ENCODE peak calls at places on chromosome 10, in eight cellular contexts. One of them, this sample, is unnamed.
A peak's percentile ranks its signal among the peaks of the same experiment; 100 is the strongest.

GRCh38 chr10:61776615-61777266 is 114.0 kb downstream of the CABCOCO1 start:
- DNase-seq in Caki2: no peak
- DNase-seq in stimulated activated CD4-positive, alpha-beta T cell treated with anti-CD3 and anti-CD28 coated beads, Interleukin-15, amount 100 ng/mL, for 24 hours: no peak
- DNase-seq in HepG2: no peak
- DNase-seq in AG08395: no peak
- DNase-seq in stimulated activated CD8-positive, alpha-beta memory T cell treated with anti-CD3 and anti-CD28 coated beads, Interleukin-7, amount 100 ng/mL, for 1 hour: no peak
- DNase-seq in left ventricle myocardium inferior: no peak
- DNase-seq in LHCN-M2: no peak
- DNase-seq in this sample: no peak

GRCh38 chr10:14838582-14839304 is 637 bp downstream of the HSPA14 start:
- DNase-seq in LHCN-M2: no peak
- DNase-seq in Caki2: peak; percentile 40
- DNase-seq in HepG2: peak; percentile 18
- DNase-seq in stimulated activated CD8-positive, alpha-beta memory T cell treated with anti-CD3 and anti-CD28 coated beads, Interleukin-7, amount 100 ng/mL, for 1 hour: no peak
- DNase-seq in AG08395: peak; percentile 19
- DNase-seq in stimulated activated CD4-positive, alpha-beta T cell treated with anti-CD3 and anti-CD28 coated beads, Interleukin-15, amount 100 ng/mL, for 24 hours: peak; percentile 43
- DNase-seq in left ventricle myocardium inferior: peak; percentile 29
- DNase-seq in this sample: no peak

GRCh38 chr10:101578803-101579515 is 9.1 kb downstream of the POLL start:
- DNase-seq in stimulated activated CD4-positive, alpha-beta T cell treated with anti-CD3 and anti-CD28 coated beads, Interleukin-15, amount 100 ng/mL, for 24 hours: no peak
- DNase-seq in stimulated activated CD8-positive, alpha-beta memory T cell treated with anti-CD3 and anti-CD28 coated beads, Interleukin-7, amount 100 ng/mL, for 1 hour: no peak
- DNase-seq in left ventricle myocardium inferior: no peak
- DNase-seq in LHCN-M2: no peak
- DNase-seq in Caki2: no peak
- DNase-seq in HepG2: no peak
- DNase-seq in AG08395: no peak
- DNase-seq in this sample: no peak

GRCh38 chr10:25061711-25062455 is 45.5 kb downstream of the THNSL1 start:
- DNase-seq in HepG2: no peak
- DNase-seq in AG08395: no peak
- DNase-seq in Caki2: peak; percentile 57
- DNase-seq in stimulated activated CD4-positive, alpha-beta T cell treated with anti-CD3 and anti-CD28 coated beads, Interleukin-15, amount 100 ng/mL, for 24 hours: no peak
- DNase-seq in LHCN-M2: peak; percentile 13
- DNase-seq in left ventricle myocardium inferior: no peak
- DNase-seq in stimulated activated CD8-positive, alpha-beta memory T cell treated with anti-CD3 and anti-CD28 coated beads, Interleukin-7, amount 100 ng/mL, for 1 hour: no peak
- DNase-seq in this sample: no peak

GRCh38 chr10:118106426-118106825 is 59.7 kb upstream of the RAB11FIP2 start:
- DNase-seq in stimulated activated CD4-positive, alpha-beta T cell treated with anti-CD3 and anti-CD28 coated beads, Interleukin-15, amount 100 ng/mL, for 24 hours: no peak
- DNase-seq in stimulated activated CD8-positive, alpha-beta memory T cell treated with anti-CD3 and anti-CD28 coated beads, Interleukin-7, amount 100 ng/mL, for 1 hour: no peak
- DNase-seq in HepG2: peak; percentile 20
- DNase-seq in left ventricle myocardium inferior: no peak
- DNase-seq in Caki2: peak; percentile 5
- DNase-seq in LHCN-M2: peak; percentile 27
- DNase-seq in AG08395: no peak
- DNase-seq in this sample: no peak

GRCh38 chr10:71561003-71561577 is 158.5 kb downstream of the C10orf105 start:
- DNase-seq in AG08395: no peak
- DNase-seq in HepG2: no peak
- DNase-seq in stimulated activated CD8-positive, alpha-beta memory T cell treated with anti-CD3 and anti-CD28 coated beads, Interleukin-7, amount 100 ng/mL, for 1 hour: no peak
- DNase-seq in left ventricle myocardium inferior: no peak
- DNase-seq in Caki2: no peak
- DNase-seq in stimulated activated CD4-positive, alpha-beta T cell treated with anti-CD3 and anti-CD28 coated beads, Interleukin-15, amount 100 ng/mL, for 24 hours: no peak
- DNase-seq in LHCN-M2: no peak
- DNase-seq in this sample: no peak

GRCh38 chr10:111429288-111430028 is 352.6 kb downstream of the ADRA2A start:
- DNase-seq in HepG2: no peak
- DNase-seq in left ventricle myocardium inferior: no peak
- DNase-seq in stimulated activated CD4-positive, alpha-beta T cell treated with anti-CD3 and anti-CD28 coated beads, Interleukin-15, amount 100 ng/mL, for 24 hours: no peak
- DNase-seq in AG08395: peak; percentile 25
- DNase-seq in LHCN-M2: peak; percentile 0
- DNase-seq in Caki2: no peak
- DNase-seq in stimulated activated CD8-positive, alpha-beta memory T cell treated with anti-CD3 and anti-CD28 coated beads, Interleukin-7, amount 100 ng/mL, for 1 hour: no peak
- DNase-seq in this sample: no peak

GRCh38 chr10:1486841-1487240 is 250.5 kb downstream of the ADARB2 start:
- DNase-seq in Caki2: no peak
- DNase-seq in stimulated activated CD8-positive, alpha-beta memory T cell treated with anti-CD3 and anti-CD28 coated beads, Interleukin-7, amount 100 ng/mL, for 1 hour: no peak
- DNase-seq in LHCN-M2: no peak
- DNase-seq in left ventricle myocardium inferior: no peak
- DNase-seq in stimulated activated CD4-positive, alpha-beta T cell treated with anti-CD3 and anti-CD28 coated beads, Interleukin-15, amount 100 ng/mL, for 24 hours: no peak
- DNase-seq in HepG2: no peak
- DNase-seq in AG08395: no peak
- DNase-seq in this sample: no peak

GRCh38 chr10:68208424-68209042 is 23.4 kb downstream of the ATOH7 start:
- DNase-seq in LHCN-M2: peak; percentile 45
- DNase-seq in stimulated activated CD8-positive, alpha-beta memory T cell treated with anti-CD3 and anti-CD28 coated beads, Interleukin-7, amount 100 ng/mL, for 1 hour: no peak
- DNase-seq in stimulated activated CD4-positive, alpha-beta T cell treated with anti-CD3 and anti-CD28 coated beads, Interleukin-15, amount 100 ng/mL, for 24 hours: peak; percentile 35
- DNase-seq in HepG2: peak; percentile 72
- DNase-seq in left ventricle myocardium inferior: no peak
- DNase-seq in AG08395: peak; percentile 80
- DNase-seq in Caki2: peak; percentile 79
- DNase-seq in this sample: no peak

GRCh38 chr10:51862149-51862548 is 162.8 kb upstream of the CSTF2T start:
- DNase-seq in Caki2: no peak
- DNase-seq in left ventricle myocardium inferior: no peak
- DNase-seq in stimulated activated CD8-positive, alpha-beta memory T cell treated with anti-CD3 and anti-CD28 coated beads, Interleukin-7, amount 100 ng/mL, for 1 hour: no peak
- DNase-seq in AG08395: no peak
- DNase-seq in HepG2: no peak
- DNase-seq in LHCN-M2: no peak
- DNase-seq in stimulated activated CD4-positive, alpha-beta T cell treated with anti-CD3 and anti-CD28 coated beads, Interleukin-15, amount 100 ng/mL, for 24 hours: no peak
- DNase-seq in this sample: no peak

GRCh38 chr10:10500941-10501340 is 516.7 kb upstream of the CELF2 start:
- DNase-seq in Caki2: peak; percentile 8
- DNase-seq in AG08395: peak; percentile 8
- DNase-seq in HepG2: no peak
- DNase-seq in stimulated activated CD8-positive, alpha-beta memory T cell treated with anti-CD3 and anti-CD28 coated beads, Interleukin-7, amount 100 ng/mL, for 1 hour: no peak
- DNase-seq in LHCN-M2: peak; percentile 74
- DNase-seq in stimulated activated CD4-positive, alpha-beta T cell treated with anti-CD3 and anti-CD28 coated beads, Interleukin-15, amount 100 ng/mL, for 24 hours: no peak
- DNase-seq in left ventricle myocardium inferior: no peak
- DNase-seq in this sample: no peak

GRCh38 chr10:6128591-6129383 is 40.0 kb downstream of the RBM17 start:
- DNase-seq in AG08395: peak; percentile 51
- DNase-seq in stimulated activated CD4-positive, alpha-beta T cell treated with anti-CD3 and anti-CD28 coated beads, Interleukin-15, amount 100 ng/mL, for 24 hours: no peak
- DNase-seq in LHCN-M2: peak; percentile 58
- DNase-seq in Caki2: no peak
- DNase-seq in stimulated activated CD8-positive, alpha-beta memory T cell treated with anti-CD3 and anti-CD28 coated beads, Interleukin-7, amount 100 ng/mL, for 1 hour: no peak
- DNase-seq in HepG2: no peak
- DNase-seq in left ventricle myocardium inferior: no peak
- DNase-seq in this sample: no peak

GRCh38 chr10:111835562-111835961 is 348.0 kb downstream of the GPAM start:
- DNase-seq in Caki2: no peak
- DNase-seq in stimulated activated CD8-positive, alpha-beta memory T cell treated with anti-CD3 and anti-CD28 coated beads, Interleukin-7, amount 100 ng/mL, for 1 hour: no peak
- DNase-seq in stimulated activated CD4-positive, alpha-beta T cell treated with anti-CD3 and anti-CD28 coated beads, Interleukin-15, amount 100 ng/mL, for 24 hours: no peak
- DNase-seq in left ventricle myocardium inferior: no peak
- DNase-seq in LHCN-M2: peak; percentile 98
- DNase-seq in AG08395: peak; percentile 39
- DNase-seq in HepG2: no peak
- DNase-seq in this sample: no peak

GRCh38 chr10:97648557-97649404 is 8.3 kb downstream of the PI4K2A start:
- DNase-seq in HepG2: peak; percentile 68
- DNase-seq in stimulated activated CD8-positive, alpha-beta memory T cell treated with anti-CD3 and anti-CD28 coated beads, Interleukin-7, amount 100 ng/mL, for 1 hour: no peak
- DNase-seq in left ventricle myocardium inferior: no peak
- DNase-seq in stimulated activated CD4-positive, alpha-beta T cell treated with anti-CD3 and anti-CD28 coated beads, Interleukin-15, amount 100 ng/mL, for 24 hours: peak; percentile 40
- DNase-seq in AG08395: peak; percentile 90
- DNase-seq in Caki2: peak; percentile 76
- DNase-seq in LHCN-M2: peak; percentile 97
- DNase-seq in this sample: peak; percentile 6

GRCh38 chr10:30396282-30396681 is 37.7 kb upstream of the MAP3K8 start:
- DNase-seq in Caki2: no peak
- DNase-seq in stimulated activated CD8-positive, alpha-beta memory T cell treated with anti-CD3 and anti-CD28 coated beads, Interleukin-7, amount 100 ng/mL, for 1 hour: no peak
- DNase-seq in HepG2: no peak
- DNase-seq in AG08395: no peak
- DNase-seq in LHCN-M2: no peak
- DNase-seq in stimulated activated CD4-positive, alpha-beta T cell treated with anti-CD3 and anti-CD28 coated beads, Interleukin-15, amount 100 ng/mL, for 24 hours: no peak
- DNase-seq in left ventricle myocardium inferior: no peak
- DNase-seq in this sample: no peak

GRCh38 chr10:16809074-16809718 is 8.0 kb downstream of the RSU1 start:
- DNase-seq in left ventricle myocardium inferior: peak; percentile 32
- DNase-seq in stimulated activated CD8-positive, alpha-beta memory T cell treated with anti-CD3 and anti-CD28 coated beads, Interleukin-7, amount 100 ng/mL, for 1 hour: no peak
- DNase-seq in Caki2: no peak
- DNase-seq in AG08395: peak; percentile 57
- DNase-seq in LHCN-M2: peak; percentile 25
- DNase-seq in HepG2: peak; percentile 29
- DNase-seq in stimulated activated CD4-positive, alpha-beta T cell treated with anti-CD3 and anti-CD28 coated beads, Interleukin-15, amount 100 ng/mL, for 24 hours: peak; percentile 75
- DNase-seq in this sample: no peak

GRCh38 chr10:124009616-124010015 is 83.8 kb downstream of the CHST15 start:
- DNase-seq in LHCN-M2: no peak
- DNase-seq in HepG2: no peak
- DNase-seq in left ventricle myocardium inferior: no peak
- DNase-seq in stimulated activated CD8-positive, alpha-beta memory T cell treated with anti-CD3 and anti-CD28 coated beads, Interleukin-7, amount 100 ng/mL, for 1 hour: no peak
- DNase-seq in stimulated activated CD4-positive, alpha-beta T cell treated with anti-CD3 and anti-CD28 coated beads, Interleukin-15, amount 100 ng/mL, for 24 hours: no peak
- DNase-seq in AG08395: no peak
- DNase-seq in Caki2: no peak
- DNase-seq in this sample: no peak

GRCh38 chr10:72637398-72637857 is 11.5 kb upstream of the MICU1 start:
- DNase-seq in Caki2: peak; percentile 66
- DNase-seq in HepG2: peak; percentile 44
- DNase-seq in left ventricle myocardium inferior: peak; percentile 34
- DNase-seq in stimulated activated CD4-positive, alpha-beta T cell treated with anti-CD3 and anti-CD28 coated beads, Interleukin-15, amount 100 ng/mL, for 24 hours: peak; percentile 43
- DNase-seq in LHCN-M2: peak; percentile 84
- DNase-seq in AG08395: peak; percentile 84
- DNase-seq in stimulated activated CD8-positive, alpha-beta memory T cell treated with anti-CD3 and anti-CD28 coated beads, Interleukin-7, amount 100 ng/mL, for 1 hour: no peak
- DNase-seq in this sample: peak; percentile 35

GRCh38 chr10:47028466-47028865 is 117.2 kb downstream of the PTPN20 start:
- DNase-seq in stimulated activated CD8-positive, alpha-beta memory T cell treated with anti-CD3 and anti-CD28 coated beads, Interleukin-7, amount 100 ng/mL, for 1 hour: no peak
- DNase-seq in AG08395: no peak
- DNase-seq in HepG2: no peak
- DNase-seq in left ventricle myocardium inferior: no peak
- DNase-seq in LHCN-M2: no peak
- DNase-seq in stimulated activated CD4-positive, alpha-beta T cell treated with anti-CD3 and anti-CD28 coated beads, Interleukin-15, amount 100 ng/mL, for 24 hours: no peak
- DNase-seq in Caki2: no peak
- DNase-seq in this sample: no peak

GRCh38 chr10:97278491-97278989 is 13.9 kb downstream of the ARHGAP19 start:
- DNase-seq in Caki2: peak; percentile 39
- DNase-seq in LHCN-M2: peak; percentile 91
- DNase-seq in stimulated activated CD8-positive, alpha-beta memory T cell treated with anti-CD3 and anti-CD28 coated beads, Interleukin-7, amount 100 ng/mL, for 1 hour: no peak
- DNase-seq in AG08395: peak; percentile 76
- DNase-seq in stimulated activated CD4-positive, alpha-beta T cell treated with anti-CD3 and anti-CD28 coated beads, Interleukin-15, amount 100 ng/mL, for 24 hours: no peak
- DNase-seq in HepG2: peak; percentile 67
- DNase-seq in left ventricle myocardium inferior: no peak
- DNase-seq in this sample: no peak

GRCh38 chr10:131698986-131699385 is 201.8 kb upstream of the PPP2R2D start:
- DNase-seq in Caki2: no peak
- DNase-seq in stimulated activated CD8-positive, alpha-beta memory T cell treated with anti-CD3 and anti-CD28 coated beads, Interleukin-7, amount 100 ng/mL, for 1 hour: no peak
- DNase-seq in stimulated activated CD4-positive, alpha-beta T cell treated with anti-CD3 and anti-CD28 coated beads, Interleukin-15, amount 100 ng/mL, for 24 hours: no peak
- DNase-seq in AG08395: no peak
- DNase-seq in HepG2: no peak
- DNase-seq in left ventricle myocardium inferior: no peak
- DNase-seq in LHCN-M2: no peak
- DNase-seq in this sample: no peak

GRCh38 chr10:106582291-106582690 is 582.2 kb downstream of the SORCS1 start:
- DNase-seq in Caki2: no peak
- DNase-seq in stimulated activated CD4-positive, alpha-beta T cell treated with anti-CD3 and anti-CD28 coated beads, Interleukin-15, amount 100 ng/mL, for 24 hours: no peak
- DNase-seq in left ventricle myocardium inferior: no peak
- DNase-seq in LHCN-M2: no peak
- DNase-seq in HepG2: no peak
- DNase-seq in AG08395: no peak
- DNase-seq in stimulated activated CD8-positive, alpha-beta memory T cell treated with anti-CD3 and anti-CD28 coated beads, Interleukin-7, amount 100 ng/mL, for 1 hour: no peak
- DNase-seq in this sample: no peak

GRCh38 chr10:109914966-109915365 is 8.3 kb downstream of the XPNPEP1 start:
- DNase-seq in Caki2: peak; percentile 72
- DNase-seq in stimulated activated CD8-positive, alpha-beta memory T cell treated with anti-CD3 and anti-CD28 coated beads, Interleukin-7, amount 100 ng/mL, for 1 hour: no peak
- DNase-seq in LHCN-M2: peak; percentile 86
- DNase-seq in AG08395: peak; percentile 78
- DNase-seq in left ventricle myocardium inferior: no peak
- DNase-seq in stimulated activated CD4-positive, alpha-beta T cell treated with anti-CD3 and anti-CD28 coated beads, Interleukin-15, amount 100 ng/mL, for 24 hours: peak; percentile 40
- DNase-seq in HepG2: peak; percentile 61
- DNase-seq in this sample: no peak

GRCh38 chr10:58856508-58857240 is 319.8 kb upstream of the PHYHIPL start:
- DNase-seq in stimulated activated CD8-positive, alpha-beta memory T cell treated with anti-CD3 and anti-CD28 coated beads, Interleukin-7, amount 100 ng/mL, for 1 hour: no peak
- DNase-seq in left ventricle myocardium inferior: no peak
- DNase-seq in stimulated activated CD4-positive, alpha-beta T cell treated with anti-CD3 and anti-CD28 coated beads, Interleukin-15, amount 100 ng/mL, for 24 hours: no peak
- DNase-seq in HepG2: peak; percentile 84
- DNase-seq in Caki2: peak; percentile 85
- DNase-seq in LHCN-M2: peak; percentile 100
- DNase-seq in AG08395: peak; percentile 95
- DNase-seq in this sample: peak; percentile 26

GRCh38 chr10:48389272-48389671 is 82.8 kb downstream of the MAPK8 start:
- DNase-seq in LHCN-M2: no peak
- DNase-seq in stimulated activated CD4-positive, alpha-beta T cell treated with anti-CD3 and anti-CD28 coated beads, Interleukin-15, amount 100 ng/mL, for 24 hours: no peak
- DNase-seq in HepG2: no peak
- DNase-seq in AG08395: no peak
- DNase-seq in stimulated activated CD8-positive, alpha-beta memory T cell treated with anti-CD3 and anti-CD28 coated beads, Interleukin-7, amount 100 ng/mL, for 1 hour: no peak
- DNase-seq in left ventricle myocardium inferior: no peak
- DNase-seq in Caki2: no peak
- DNase-seq in this sample: no peak

GRCh38 chr10:44977287-44978212 is 1.1 kb downstream of the DEPP1 start:
- DNase-seq in stimulated activated CD4-positive, alpha-beta T cell treated with anti-CD3 and anti-CD28 coated beads, Interleukin-15, amount 100 ng/mL, for 24 hours: no peak
- DNase-seq in left ventricle myocardium inferior: no peak
- DNase-seq in Caki2: no peak
- DNase-seq in HepG2: no peak
- DNase-seq in AG08395: no peak
- DNase-seq in LHCN-M2: no peak
- DNase-seq in stimulated activated CD8-positive, alpha-beta memory T cell treated with anti-CD3 and anti-CD28 coated beads, Interleukin-7, amount 100 ng/mL, for 1 hour: no peak
- DNase-seq in this sample: no peak

GRCh38 chr10:84201682-84202081 is 7.3 kb downstream of the CDHR1 start:
- DNase-seq in left ventricle myocardium inferior: no peak
- DNase-seq in Caki2: no peak
- DNase-seq in stimulated activated CD4-positive, alpha-beta T cell treated with anti-CD3 and anti-CD28 coated beads, Interleukin-15, amount 100 ng/mL, for 24 hours: no peak
- DNase-seq in stimulated activated CD8-positive, alpha-beta memory T cell treated with anti-CD3 and anti-CD28 coated beads, Interleukin-7, amount 100 ng/mL, for 1 hour: no peak
- DNase-seq in HepG2: no peak
- DNase-seq in AG08395: no peak
- DNase-seq in LHCN-M2: no peak
- DNase-seq in this sample: no peak

GRCh38 chr10:75707080-75707840 is 275.8 kb downstream of the LRMDA start:
- DNase-seq in LHCN-M2: no peak
- DNase-seq in HepG2: no peak
- DNase-seq in stimulated activated CD4-positive, alpha-beta T cell treated with anti-CD3 and anti-CD28 coated beads, Interleukin-15, amount 100 ng/mL, for 24 hours: no peak
- DNase-seq in stimulated activated CD8-positive, alpha-beta memory T cell treated with anti-CD3 and anti-CD28 coated beads, Interleukin-7, amount 100 ng/mL, for 1 hour: no peak
- DNase-seq in AG08395: no peak
- DNase-seq in left ventricle myocardium inferior: no peak
- DNase-seq in Caki2: no peak
- DNase-seq in this sample: no peak

GRCh38 chr10:30454744-30455498 is 20.9 kb downstream of the MAP3K8 start:
- DNase-seq in HepG2: no peak
- DNase-seq in Caki2: no peak
- DNase-seq in stimulated activated CD4-positive, alpha-beta T cell treated with anti-CD3 and anti-CD28 coated beads, Interleukin-15, amount 100 ng/mL, for 24 hours: no peak
- DNase-seq in left ventricle myocardium inferior: no peak
- DNase-seq in LHCN-M2: peak; percentile 62
- DNase-seq in AG08395: peak; percentile 86
- DNase-seq in stimulated activated CD8-positive, alpha-beta memory T cell treated with anti-CD3 and anti-CD28 coated beads, Interleukin-7, amount 100 ng/mL, for 1 hour: no peak
- DNase-seq in this sample: no peak

GRCh38 chr10:85642082-85642420 is 724.5 kb downstream of the GRID1 start:
- DNase-seq in stimulated activated CD8-positive, alpha-beta memory T cell treated with anti-CD3 and anti-CD28 coated beads, Interleukin-7, amount 100 ng/mL, for 1 hour: no peak
- DNase-seq in stimulated activated CD4-positive, alpha-beta T cell treated with anti-CD3 and anti-CD28 coated beads, Interleukin-15, amount 100 ng/mL, for 24 hours: no peak
- DNase-seq in left ventricle myocardium inferior: no peak
- DNase-seq in Caki2: no peak
- DNase-seq in AG08395: no peak
- DNase-seq in HepG2: no peak
- DNase-seq in LHCN-M2: no peak
- DNase-seq in this sample: no peak

GRCh38 chr10:11863353-11864105 is 40.4 kb downstream of the PROSER2 start:
- DNase-seq in LHCN-M2: no peak
- DNase-seq in AG08395: no peak
- DNase-seq in left ventricle myocardium inferior: no peak
- DNase-seq in stimulated activated CD8-positive, alpha-beta memory T cell treated with anti-CD3 and anti-CD28 coated beads, Interleukin-7, amount 100 ng/mL, for 1 hour: no peak
- DNase-seq in stimulated activated CD4-positive, alpha-beta T cell treated with anti-CD3 and anti-CD28 coated beads, Interleukin-15, amount 100 ng/mL, for 24 hours: peak; percentile 71
- DNase-seq in HepG2: no peak
- DNase-seq in Caki2: no peak
- DNase-seq in this sample: no peak

GRCh38 chr10:122974034-122974433 is 6.2 kb upstream of the PSTK start:
- DNase-seq in stimulated activated CD8-positive, alpha-beta memory T cell treated with anti-CD3 and anti-CD28 coated beads, Interleukin-7, amount 100 ng/mL, for 1 hour: no peak
- DNase-seq in LHCN-M2: no peak
- DNase-seq in stimulated activated CD4-positive, alpha-beta T cell treated with anti-CD3 and anti-CD28 coated beads, Interleukin-15, amount 100 ng/mL, for 24 hours: no peak
- DNase-seq in AG08395: no peak
- DNase-seq in left ventricle myocardium inferior: no peak
- DNase-seq in HepG2: no peak
- DNase-seq in Caki2: no peak
- DNase-seq in this sample: no peak

GRCh38 chr10:86899670-86900276 is 57.6 kb downstream of the MMRN2 start:
- DNase-seq in HepG2: peak; percentile 60
- DNase-seq in AG08395: peak; percentile 64
- DNase-seq in left ventricle myocardium inferior: peak; percentile 20
- DNase-seq in Caki2: peak; percentile 38
- DNase-seq in LHCN-M2: peak; percentile 54
- DNase-seq in stimulated activated CD8-positive, alpha-beta memory T cell treated with anti-CD3 and anti-CD28 coated beads, Interleukin-7, amount 100 ng/mL, for 1 hour: peak; percentile 11
- DNase-seq in stimulated activated CD4-positive, alpha-beta T cell treated with anti-CD3 and anti-CD28 coated beads, Interleukin-15, amount 100 ng/mL, for 24 hours: peak; percentile 52
- DNase-seq in this sample: peak; percentile 67

GRCh38 chr10:103983367-103983911 is 16.5 kb downstream of the SLK start:
- DNase-seq in stimulated activated CD4-positive, alpha-beta T cell treated with anti-CD3 and anti-CD28 coated beads, Interleukin-15, amount 100 ng/mL, for 24 hours: no peak
- DNase-seq in AG08395: no peak
- DNase-seq in left ventricle myocardium inferior: no peak
- DNase-seq in Caki2: no peak
- DNase-seq in HepG2: no peak
- DNase-seq in stimulated activated CD8-positive, alpha-beta memory T cell treated with anti-CD3 and anti-CD28 coated beads, Interleukin-7, amount 100 ng/mL, for 1 hour: no peak
- DNase-seq in LHCN-M2: peak; percentile 35
- DNase-seq in this sample: no peak